ENCODE peak calls at places on chromosomes 5 and 9, in ten cellular contexts. E is GM03348, C is left ventricle myocardium inferior, G is GM04503, F is AG08396, U is RKO, Q is NCI-H1436 treated with DMSO at 0.1 percent for 48 hours, A is A549, M is RWPE1, P is AG20443. V is an unnamed sample.

GRCh38 chr9:121369595-121370265 is at the start of gene STOM:
- DNase-seq in C (peak), U (no peak), M (peak), E (peak), G (peak), P (peak), F (peak), A (no peak), Q (no peak), V (no peak)

GRCh38 chr5:98911221-98912040 is 17.4 kb downstream of the CHD1 start:
- DNase-seq in G (no peak), U (no peak), E (no peak), A (no peak), Q (no peak), C (no peak), P (no peak), F (no peak), M (no peak), V (no peak)

GRCh38 chr9:117205806-117206205 is 209.1 kb downstream of the ASTN2 start:
- DNase-seq in P (no peak), E (no peak), F (no peak), U (no peak), A (no peak), M (no peak), C (no peak), G (no peak), Q (no peak), V (no peak)

GRCh38 chr5:116536279-116537161 is 38.1 kb downstream of the SEMA6A start:
- DNase-seq in F (no peak), C (no peak), A (no peak), E (no peak), M (no peak), G (no peak), Q (no peak), U (no peak), P (no peak), V (no peak)

GRCh38 chr9:100671811-100672305 is 94.0 kb downstream of the CAVIN4 start:
- DNase-seq in P (no peak), U (no peak), Q (no peak), C (no peak), E (no peak), A (no peak), G (no peak), F (no peak), M (no peak), V (no peak)

GRCh38 chr9:92313624-92314012 is 11.5 kb downstream of the NOL8 start:
- DNase-seq in G (no peak), C (no peak), A (no peak), E (no peak), P (no peak), F (no peak), U (no peak), M (no peak), Q (no peak), V (no peak)

GRCh38 chr5:42515504-42515903 is 92.3 kb downstream of the GHR start:
- DNase-seq in P (no peak), M (no peak), G (no peak), F (no peak), Q (no peak), C (no peak), A (no peak), E (no peak), U (no peak), V (no peak)

GRCh38 chr9:37146372-37146771 is 26.0 kb downstream of the ZCCHC7 start:
- DNase-seq in M (no peak), U (no peak), A (no peak), E (no peak), G (no peak), P (no peak), Q (no peak), C (no peak), F (no peak), V (no peak)

GRCh38 chr9:125151730-125152129 is 8.4 kb upstream of the SCAI start:
- DNase-seq in Q (no peak), E (no peak), A (no peak), P (no peak), U (no peak), G (no peak), F (no peak), C (no peak), M (no peak), V (no peak)

GRCh38 chr5:157370967-157371366 is 89.0 kb upstream of the NIPAL4 start:
- DNase-seq in G (no peak), M (no peak), Q (no peak), E (no peak), C (no peak), U (no peak), P (no peak), F (no peak), A (no peak), V (peak)

GRCh38 chr5:82821978-82822927 is 254.9 kb downstream of the TMEM167A start:
- DNase-seq in A (no peak), C (no peak), E (no peak), P (no peak), M (no peak), U (no peak), G (no peak), F (no peak), Q (no peak), V (no peak)

GRCh38 chr5:142630927-142631539 is 54.9 kb downstream of the FGF1 start:
- DNase-seq in F (no peak), Q (no peak), A (no peak), M (no peak), P (no peak), U (no peak), C (no peak), G (no peak), E (no peak), V (no peak)

GRCh38 chr5:61598140-61598539 is 266.1 kb downstream of the ZSWIM6 start:
- DNase-seq in G (no peak), U (no peak), E (no peak), P (no peak), F (no peak), Q (no peak), A (no peak), C (no peak), M (no peak), V (no peak)

GRCh38 chr9:133572821-133573361 is 36.3 kb downstream of the FAM163B start:
- DNase-seq in C (peak), Q (no peak), A (no peak), E (peak), P (peak), G (no peak), M (no peak), U (no peak), F (no peak), V (no peak)

GRCh38 chr5:158754018-158754514 is 345.6 kb downstream of the EBF1 start:
- DNase-seq in A (peak), E (peak), F (peak), P (peak), M (no peak), C (no peak), G (peak), Q (no peak), U (no peak), V (no peak)

GRCh38 chr9:137371521-137371941 is 51.4 kb downstream of the EXD3 start:
- DNase-seq in Q (no peak), G (no peak), E (no peak), C (no peak), U (no peak), M (no peak), F (no peak), A (no peak), P (no peak), V (no peak)

GRCh38 chr5:176888865-176889165 is 10.3 kb downstream of the HK3 start:
- DNase-seq in A (no peak), P (no peak), U (no peak), G (no peak), F (no peak), C (no peak), E (no peak), M (no peak), Q (no peak), V (no peak)

GRCh38 chr5:149730620-149731331 is 666 bp downstream of the PPARGC1B start:
- DNase-seq in G (no peak), M (peak), A (peak), Q (no peak), U (peak), P (peak), C (peak), E (peak), F (peak), V (no peak)

GRCh38 chr5:93620487-93621339 is 37.7 kb downstream of the NR2F1 start:
- DNase-seq in E (peak), C (peak), A (peak), Q (no peak), G (no peak), U (peak), M (peak), F (peak), P (peak), V (peak)

GRCh38 chr9:116990592-116990991 is 303.5 kb downstream of the TRIM32 start:
- DNase-seq in A (no peak), M (peak), C (no peak), P (no peak), Q (no peak), F (no peak), U (peak), E (no peak), G (no peak), V (no peak)

GRCh38 chr5:143635146-143635752 is 176.7 kb upstream of the HMHB1 start:
- DNase-seq in G (no peak), F (peak), C (no peak), M (no peak), A (peak), E (peak), Q (no peak), U (no peak), P (peak), V (no peak)

GRCh38 chr5:35131723-35132122 is 84.0 kb upstream of the AGXT2 start:
- DNase-seq in U (no peak), P (no peak), C (no peak), E (no peak), F (no peak), Q (no peak), M (no peak), A (no peak), G (no peak), V (no peak)

GRCh38 chr5:22669345-22669744 is 183.8 kb downstream of the CDH12 start:
- DNase-seq in A (no peak), U (no peak), C (no peak), P (no peak), Q (no peak), E (no peak), F (no peak), M (no peak), G (no peak), V (no peak)

GRCh38 chr9:2984481-2984880 is 140.6 kb upstream of the PUM3 start:
- DNase-seq in U (no peak), E (no peak), C (no peak), M (no peak), P (no peak), F (no peak), G (peak), Q (no peak), A (no peak), V (no peak)

GRCh38 chr9:6495484-6495883 is 82.5 kb downstream of the UHRF2 start:
- DNase-seq in G (no peak), Q (no peak), M (no peak), A (peak), P (no peak), E (no peak), C (no peak), F (no peak), U (peak), V (no peak)

GRCh38 chr5:1801954-1802295 is 718 bp downstream of the NDUFS6 start:
- DNase-seq in F (no peak), U (peak), C (no peak), P (no peak), M (peak), A (peak), G (no peak), E (no peak), Q (no peak), V (no peak)

GRCh38 chr9:37621299-37621934 is 29.0 kb upstream of the TOMM5 start:
- DNase-seq in G (no peak), C (no peak), M (no peak), E (no peak), F (no peak), A (no peak), P (no peak), U (no peak), Q (no peak), V (no peak)

GRCh38 chr9:71620806-71621205 is 147.5 kb downstream of the CEMIP2 start:
- DNase-seq in F (no peak), P (no peak), M (no peak), G (no peak), E (no peak), C (no peak), Q (no peak), U (no peak), A (no peak), V (no peak)

GRCh38 chr5:150298701-150299451 is 3.8 kb downstream of the ARSI start:
- DNase-seq in U (peak), M (peak), A (peak), E (peak), Q (no peak), G (peak), P (peak), C (no peak), F (peak), V (no peak)

GRCh38 chr9:114094971-114095370 is 4.1 kb downstream of the KIF12 start:
- DNase-seq in M (no peak), Q (no peak), F (no peak), U (no peak), G (no peak), E (no peak), A (no peak), C (no peak), P (no peak), V (no peak)

GRCh38 chr5:68467791-68468190 is 252.2 kb downstream of the PIK3R1 start:
- DNase-seq in G (no peak), M (no peak), Q (no peak), U (no peak), P (no peak), C (no peak), A (no peak), F (no peak), E (no peak), V (no peak)

GRCh38 chr5:8826491-8826890 is 719.4 kb downstream of the SEMA5A start:
- DNase-seq in C (no peak), E (no peak), U (no peak), P (no peak), Q (no peak), F (no peak), G (no peak), M (no peak), A (no peak), V (no peak)

GRCh38 chr5:45336464-45336863 is 359.7 kb downstream of the HCN1 start:
- DNase-seq in U (no peak), F (no peak), Q (no peak), E (no peak), C (no peak), M (no peak), G (no peak), P (no peak), A (no peak), V (no peak)

GRCh38 chr5:39194466-39195136 is 24.8 kb downstream of the FYB1 start:
- DNase-seq in Q (no peak), E (peak), M (peak), P (peak), G (peak), U (no peak), F (peak), A (peak), C (no peak), V (no peak)

GRCh38 chr9:70420267-70421019 is 6.0 kb upstream of the KLF9 start:
- DNase-seq in G (no peak), F (peak), E (peak), P (peak), C (peak), U (peak), A (peak), M (peak), Q (no peak), V (peak)

V was measured in smooth muscle cell of the brain vasculature.